ENCODE peak calls at places on chromosomes 2 and 18, in eight cellular contexts. I, P, V, W, J, D, N and R are unnamed samples.

GRCh38 chr18:54260376-54261072 is 8.8 kb upstream of the POLI start:
- DNase-seq in I (peak), P (no peak), V (peak), W (no peak), J (peak), D (no peak), N (no peak), R (peak)

GRCh38 chr2:142065700-142066099 is 65.1 kb downstream of the LRP1B start:
- DNase-seq in I (no peak), P (peak), V (no peak), W (no peak), J (no peak), D (no peak), N (no peak), R (no peak)

GRCh38 chr2:67462741-67463496 is 65.8 kb downstream of the ETAA1 start:
- DNase-seq in I (peak), P (peak), V (no peak), W (no peak), J (peak), D (no peak), N (no peak), R (no peak)

GRCh38 chr2:17249249-17249648 is 269.0 kb downstream of the RAD51AP2 start:
- DNase-seq in I (no peak), P (no peak), V (no peak), W (no peak), J (no peak), D (no peak), N (no peak), R (no peak)

GRCh38 chr2:239567786-239568185 is 167.0 kb upstream of the HDAC4 start:
- DNase-seq in I (no peak), P (no peak), V (no peak), W (no peak), J (no peak), D (no peak), N (no peak), R (no peak)

GRCh38 chr2:239873656-239874635 is 151.2 kb downstream of the NDUFA10 start:
- DNase-seq in I (no peak), P (no peak), V (no peak), W (peak), J (no peak), D (no peak), N (no peak), R (no peak)

GRCh38 chr2:18749912-18750526 is 160.7 kb upstream of the NT5C1B start:
- DNase-seq in I (peak), P (peak), V (peak), W (no peak), J (peak), D (peak), N (no peak), R (peak)

GRCh38 chr2:168194784-168195522 is 52.4 kb downstream of the STK39 start:
- DNase-seq in I (no peak), P (peak), V (peak), W (no peak), J (no peak), D (no peak), N (no peak), R (peak)

GRCh38 chr18:74370163-74370562 is 54.5 kb downstream of the C18orf63 start:
- DNase-seq in I (no peak), P (no peak), V (no peak), W (no peak), J (no peak), D (no peak), N (no peak), R (peak)

GRCh38 chr2:133711806-133712205 is 143.5 kb upstream of the NCKAP5 start:
- DNase-seq in I (no peak), P (no peak), V (no peak), W (no peak), J (no peak), D (no peak), N (no peak), R (no peak)

GRCh38 chr18:46335551-46336059 is 231.4 kb downstream of the HAUS1 start:
- DNase-seq in I (peak), P (peak), V (peak), W (no peak), J (no peak), D (no peak), N (no peak), R (no peak)

GRCh38 chr18:79944746-79945117 is 6.7 kb downstream of the SLC66A2 start:
- DNase-seq in I (no peak), P (no peak), V (no peak), W (no peak), J (no peak), D (no peak), N (no peak), R (no peak)

GRCh38 chr18:36212301-36212977 is 25.1 kb downstream of the MOCOS start:
- DNase-seq in I (no peak), P (peak), V (no peak), W (no peak), J (no peak), D (no peak), N (no peak), R (no peak)

GRCh38 chr18:51030537-51031258 is 685 bp downstream of the SMAD4 start:
- DNase-seq in I (no peak), P (peak), V (peak), W (peak), J (peak), D (peak), N (peak), R (peak)

GRCh38 chr2:88765154-88765948 is 73.9 kb downstream of the RPIA start:
- DNase-seq in I (peak), P (peak), V (peak), W (no peak), J (no peak), D (no peak), N (no peak), R (no peak)

GRCh38 chr2:174335605-174336402 is 1.1 kb downstream of the SP9 start:
- DNase-seq in I (no peak), P (peak), V (no peak), W (no peak), J (no peak), D (no peak), N (no peak), R (no peak)

GRCh38 chr2:110125292-110125691 is 9.7 kb upstream of the MALL start:
- DNase-seq in I (peak), P (peak), V (no peak), W (no peak), J (peak), D (no peak), N (no peak), R (no peak)

GRCh38 chr2:25265802-25266201 is 75.9 kb downstream of the DNMT3A start:
- DNase-seq in I (peak), P (no peak), V (no peak), W (no peak), J (peak), D (no peak), N (no peak), R (no peak)

GRCh38 chr2:118850901-118851268 is 3.4 kb upstream of the EN1 start:
- DNase-seq in I (no peak), P (no peak), V (no peak), W (no peak), J (no peak), D (no peak), N (no peak), R (no peak)

GRCh38 chr2:158993030-158993429 is 24.6 kb downstream of the TANC1 start:
- DNase-seq in I (no peak), P (no peak), V (no peak), W (no peak), J (no peak), D (no peak), N (no peak), R (no peak)

GRCh38 chr18:23453657-23454011 is 547 bp downstream of the RIOK3 start:
- DNase-seq in I (peak), P (peak), V (peak), W (no peak), J (peak), D (peak), N (no peak), R (no peak)

GRCh38 chr2:117858336-117858735 is 43.8 kb downstream of the DDX18 start:
- DNase-seq in I (no peak), P (no peak), V (no peak), W (no peak), J (no peak), D (no peak), N (no peak), R (peak)

GRCh38 chr2:168439536-168439935 is 16.5 kb upstream of the CERS6 start:
- DNase-seq in I (peak), P (peak), V (no peak), W (no peak), J (peak), D (no peak), N (no peak), R (no peak)

GRCh38 chr2:51693640-51694039 is 661.7 kb upstream of the NRXN1 start:
- DNase-seq in I (no peak), P (no peak), V (no peak), W (no peak), J (no peak), D (no peak), N (no peak), R (no peak)

GRCh38 chr2:172095146-172095904 is 7.4 kb downstream of the DLX2 start:
- DNase-seq in I (peak), P (peak), V (peak), W (no peak), J (peak), D (peak), N (no peak), R (peak)

GRCh38 chr2:176789751-176790150 is 422.8 kb upstream of the HNRNPA3 start:
- DNase-seq in I (no peak), P (no peak), V (no peak), W (no peak), J (no peak), D (no peak), N (no peak), R (no peak)

GRCh38 chr18:79601234-79601633 is 78.4 kb upstream of the CTDP1 start:
- DNase-seq in I (no peak), P (no peak), V (peak), W (no peak), J (no peak), D (no peak), N (no peak), R (no peak)

GRCh38 chr2:85704800-85705679 is 10.9 kb downstream of the GNLY start:
- DNase-seq in I (no peak), P (peak), V (peak), W (no peak), J (no peak), D (no peak), N (no peak), R (peak)

GRCh38 chr2:209969692-209970091 is 32.7 kb upstream of the RPE start:
- DNase-seq in I (no peak), P (no peak), V (no peak), W (no peak), J (no peak), D (no peak), N (no peak), R (no peak)

GRCh38 chr18:61435064-61435652 is 101.9 kb downstream of the CDH20 start:
- DNase-seq in I (peak), P (peak), V (peak), W (no peak), J (peak), D (peak), N (no peak), R (no peak)

GRCh38 chr2:53170463-53170862 is 597.1 kb upstream of the CHAC2 start:
- DNase-seq in I (no peak), P (peak), V (no peak), W (no peak), J (no peak), D (no peak), N (no peak), R (no peak)

GRCh38 chr2:241958818-241959545 is 89.5 kb downstream of the RTP5 start:
- DNase-seq in I (no peak), P (no peak), V (no peak), W (no peak), J (no peak), D (no peak), N (no peak), R (no peak)

GRCh38 chr2:6800553-6800952 is 65.2 kb downstream of the CMPK2 start:
- DNase-seq in I (no peak), P (peak), V (no peak), W (no peak), J (no peak), D (peak), N (no peak), R (no peak)

GRCh38 chr2:159272166-159272565 is 14.3 kb downstream of the WDSUB1 start:
- DNase-seq in I (peak), P (peak), V (no peak), W (no peak), J (no peak), D (no peak), N (no peak), R (no peak)

GRCh38 chr2:46230115-46230571 is 67.1 kb upstream of the EPAS1 start:
- DNase-seq in I (no peak), P (peak), V (peak), W (no peak), J (peak), D (no peak), N (peak), R (peak)
- TF ChIP-seq CTCF in I (no peak), P (no peak), V (no peak), W (no peak), J (no peak), D (peak), N (peak), R (peak)

DNA sequence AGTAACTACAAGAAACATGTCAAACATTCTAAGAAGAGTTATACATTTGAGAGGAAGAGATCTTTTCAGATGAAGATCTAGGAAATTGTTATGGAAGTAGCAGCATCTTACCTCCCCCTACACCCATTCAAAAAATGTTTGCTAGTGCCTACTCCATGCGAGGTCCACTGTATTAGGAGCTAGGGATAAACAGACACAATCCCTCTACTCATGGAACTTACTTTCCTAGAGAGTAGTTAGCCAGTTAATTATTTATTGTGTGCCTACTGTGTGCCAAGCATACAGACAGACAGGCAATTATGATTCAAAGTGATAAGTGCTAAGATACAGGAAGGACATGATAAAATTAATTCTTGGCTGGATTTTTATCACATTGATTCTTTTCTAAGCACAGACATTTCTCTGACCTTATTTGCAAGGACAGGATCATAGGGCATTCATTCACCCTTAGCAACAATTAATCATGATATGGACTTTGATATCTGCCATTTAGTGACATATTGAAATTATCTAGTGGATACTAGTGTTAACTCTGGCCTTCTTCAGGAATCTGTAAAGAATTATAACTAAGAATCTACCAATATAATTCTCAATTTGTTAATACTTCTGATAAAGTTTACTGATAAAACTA is 19.6 kb upstream of the TDRD15 start:
- DNase-seq in I (no peak), P (no peak), V (no peak), W (no peak), J (no peak), D (no peak), N (no peak), R (no peak)
- TF ChIP-seq CTCF in I (no peak), P (no peak), V (no peak), W (no peak), J (no peak), D (no peak), N (no peak), R (no peak)

DNA sequence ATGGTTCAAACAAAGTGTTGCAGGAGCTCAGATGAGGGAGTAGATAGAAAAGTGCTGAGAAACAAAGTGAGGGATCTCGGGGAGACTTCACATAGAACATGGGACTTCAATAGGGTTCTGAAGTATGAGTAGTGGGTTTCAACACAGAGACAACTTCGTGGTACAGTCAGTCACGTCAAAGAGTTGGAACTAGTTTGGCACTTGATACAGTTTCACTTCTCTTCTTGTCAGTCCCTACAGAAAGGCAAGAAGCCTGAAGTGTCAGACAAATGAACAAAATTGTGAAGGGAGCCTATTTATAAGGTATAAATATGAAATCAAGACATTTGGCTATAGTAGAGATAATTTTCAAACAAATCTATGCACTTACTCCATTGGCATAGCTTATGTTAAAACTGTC is 338.0 kb downstream of the TDRD15 start:
- DNase-seq in I (no peak), P (no peak), V (no peak), W (no peak), J (no peak), D (no peak), N (no peak), R (no peak)
- TF ChIP-seq CTCF in I (no peak), P (no peak), V (no peak), W (no peak), J (no peak), D (no peak), N (no peak), R (no peak)

GRCh38 chr2:10457846-10458563 is 9.9 kb upstream of the ODC1 start:
- DNase-seq in I (peak), P (peak), V (no peak), W (no peak), J (peak), D (peak), N (no peak), R (no peak)
- TF ChIP-seq CTCF in I (no peak), P (no peak), V (no peak), W (no peak), J (no peak), D (no peak), N (no peak), R (no peak)

DNA sequence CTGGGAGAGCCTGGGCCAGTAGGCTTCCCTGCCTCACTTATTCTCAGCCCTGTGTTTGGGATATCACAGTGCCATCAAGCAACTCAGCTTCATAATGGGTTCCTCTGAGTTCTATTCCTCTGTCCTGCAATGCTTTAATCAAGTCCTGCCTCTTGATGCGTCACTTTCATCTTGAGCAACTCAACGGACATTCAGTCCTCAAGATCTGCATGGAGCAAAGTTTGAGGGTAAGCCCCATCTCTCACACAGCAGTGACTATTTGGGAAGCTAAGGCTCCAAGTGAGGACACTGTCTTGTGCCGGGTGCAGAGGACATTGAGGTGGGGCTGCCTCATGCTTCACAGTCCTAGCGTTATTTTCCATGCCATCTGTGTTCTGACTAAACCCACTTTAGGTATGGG is 50.9 kb upstream of the PLB1 start:
- DNase-seq in I (no peak), P (no peak), V (no peak), W (no peak), J (peak), D (no peak), N (no peak), R (no peak)
- TF ChIP-seq CTCF in I (no peak), P (no peak), V (no peak), W (no peak), J (no peak), D (no peak), N (no peak), R (no peak)

DNA sequence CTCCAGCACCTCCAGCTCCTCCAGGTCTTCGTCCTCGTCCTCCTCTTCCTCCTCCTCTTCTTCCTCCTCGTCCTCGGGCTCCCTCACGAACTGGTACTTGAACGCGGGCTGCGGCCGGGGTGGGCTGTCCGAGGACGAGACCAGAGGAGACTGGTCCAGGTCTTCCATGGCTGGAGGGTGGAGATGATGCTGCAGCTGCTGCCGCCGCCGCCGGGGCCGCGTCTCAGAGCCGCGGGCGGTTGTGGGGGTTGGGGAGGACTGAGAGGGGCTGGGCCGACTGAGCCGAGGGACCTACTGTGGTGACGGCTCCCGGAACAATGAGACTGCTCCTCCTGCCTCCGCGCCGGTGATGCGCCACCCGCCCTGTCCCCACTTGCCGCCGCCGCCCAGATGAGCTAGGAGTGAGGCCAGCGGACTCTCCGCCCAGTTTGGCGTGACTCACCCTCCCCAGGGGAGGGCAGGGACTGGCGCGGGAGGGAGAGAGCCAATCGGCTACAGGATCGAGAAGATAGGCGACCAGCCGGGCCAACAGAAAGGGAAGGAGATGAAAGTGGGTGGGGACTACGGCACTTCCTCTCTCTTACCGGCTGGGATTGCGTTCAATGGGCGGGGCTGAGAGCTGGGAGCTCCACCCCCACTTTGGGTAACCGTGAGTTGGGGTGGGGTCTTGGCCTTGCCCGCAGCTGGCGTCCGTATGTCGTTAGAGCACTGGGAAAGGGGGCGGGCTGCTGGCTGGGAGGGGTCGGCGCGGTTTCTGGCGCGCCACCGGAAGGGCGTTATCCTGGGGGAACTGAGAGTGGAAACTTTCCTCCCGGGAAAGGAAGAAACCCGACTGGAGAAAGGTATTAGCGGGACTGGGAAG is at the start of gene RTN4:
- DNase-seq in I (peak), P (peak), V (peak), W (peak), J (peak), D (peak), N (peak), R (peak)
- TF ChIP-seq CTCF in I (peak), P (peak), V (no peak), W (peak), J (no peak), D (peak), N (peak), R (no peak)

GRCh38 chr2:64653174-64654062 is at the start of gene SERTAD2:
- DNase-seq in I (peak), P (peak), V (peak), W (peak), J (peak), D (peak), N (peak), R (peak)
- TF ChIP-seq CTCF in I (peak), P (no peak), V (no peak), W (peak), J (no peak), D (peak), N (no peak), R (no peak)